ENCODE peak calls at places on chromosomes 5 and 9, in nine cellular contexts. U is brain microvascular endothelial cell, P is glutamatergic neuron, T is OCI-LY7, D is uterus, J is H9, S is activated B cell treated with CpG ODN at 0.5 μM for 24 hours, G is endothelial cell of umbilical vein, B is fibroblast of the aortic adventitia. O is an unnamed sample.

GRCh38 chr5:122163151-122164069 is 34.1 kb downstream of the ZNF474 start:
- DNase-seq in U (peak), P (no peak), T (no peak), D (no peak), J (no peak), S (no peak), G (no peak), B (peak), O (no peak)

GRCh38 chr9:128712451-128713410 is 10.4 kb downstream of the PKN3 start:
- DNase-seq in U (no peak), P (no peak), T (no peak), D (no peak), J (peak), S (no peak), G (no peak), B (no peak), O (no peak)

GRCh38 chr9:132939169-132939568 is 5.2 kb downstream of the TSC1 start:
- DNase-seq in U (no peak), P (no peak), T (no peak), D (no peak), J (no peak), S (no peak), G (no peak), B (no peak), O (no peak)

GRCh38 chr5:140857987-140858240 is 2.2 kb downstream of the PCDHA10 start:
- DNase-seq in U (no peak), P (no peak), T (no peak), D (no peak), J (no peak), S (no peak), G (no peak), B (no peak), O (no peak)

GRCh38 chr5:140631831-140632365 is 1.1 kb downstream of the CD14 start:
- DNase-seq in U (no peak), P (no peak), T (no peak), D (no peak), J (no peak), S (no peak), G (no peak), B (no peak), O (no peak)

GRCh38 chr5:42499016-42499415 is 75.8 kb downstream of the GHR start:
- DNase-seq in U (no peak), P (no peak), T (no peak), D (no peak), J (no peak), S (no peak), G (no peak), B (no peak), O (no peak)

GRCh38 chr5:179218586-179219330 is 126.5 kb downstream of the ADAMTS2 start:
- DNase-seq in U (no peak), P (peak), T (no peak), D (no peak), J (no peak), S (no peak), G (no peak), B (no peak), O (no peak)

GRCh38 chr9:123656565-123656964 is 273.4 kb downstream of the DENND1A start:
- DNase-seq in U (no peak), P (no peak), T (no peak), D (no peak), J (no peak), S (no peak), G (no peak), B (peak), O (no peak)

GRCh38 chr5:142316051-142316450 is 8.8 kb downstream of the SPRY4 start:
- DNase-seq in U (no peak), P (no peak), T (no peak), D (no peak), J (no peak), S (no peak), G (peak), B (peak), O (no peak)

GRCh38 chr5:120375248-120375647 is 88.9 kb upstream of the PRR16 start:
- DNase-seq in U (no peak), P (no peak), T (no peak), D (no peak), J (no peak), S (no peak), G (no peak), B (peak), O (no peak)

GRCh38 chr9:96856363-96857286 is 2.3 kb upstream of the ZNF782 start:
- DNase-seq in U (peak), P (peak), T (peak), D (peak), J (peak), S (no peak), G (peak), B (peak), O (peak)

GRCh38 chr9:72978724-72979123 is 25.9 kb upstream of the ALDH1A1 start:
- DNase-seq in U (no peak), P (no peak), T (no peak), D (no peak), J (no peak), S (no peak), G (no peak), B (peak), O (no peak)

GRCh38 chr5:33588654-33589372 is 148.0 kb downstream of the TARS1 start:
- DNase-seq in U (no peak), P (peak), T (peak), D (no peak), J (peak), S (no peak), G (peak), B (no peak), O (no peak)

GRCh38 chr5:141951341-141951781 is 6.6 kb downstream of the PCDH12 start:
- DNase-seq in U (no peak), P (peak), T (peak), D (no peak), J (peak), S (no peak), G (peak), B (no peak), O (no peak)

GRCh38 chr9:105510024-105510423 is 47.9 kb upstream of the FKTN start:
- DNase-seq in U (peak), P (no peak), T (no peak), D (no peak), J (no peak), S (no peak), G (peak), B (peak), O (no peak)

GRCh38 chr9:93290495-93291434 is 106.8 kb downstream of the WNK2 start:
- DNase-seq in U (no peak), P (no peak), T (peak), D (no peak), J (peak), S (no peak), G (no peak), B (no peak), O (no peak)
- TF ChIP-seq CTCF in U (no peak), P (no peak), T (peak), D (no peak), J (peak), S (no peak), G (no peak), B (no peak), O (no peak)

GRCh38 chr5:181121675-181122561 is 9.1 kb downstream of the OR2V1 start:
- DNase-seq in U (no peak), P (no peak), T (no peak), D (no peak), J (no peak), S (no peak), G (peak), B (no peak), O (no peak)
- TF ChIP-seq CTCF in U (peak), P (no peak), T (no peak), D (no peak), J (peak), S (no peak), G (no peak), B (no peak), O (no peak)

GRCh38 chr5:2879701-2880100 is 128.2 kb upstream of the IRX2 start:
- DNase-seq in U (no peak), P (no peak), T (no peak), D (no peak), J (no peak), S (no peak), G (no peak), B (no peak), O (no peak)
- TF ChIP-seq CTCF in U (no peak), P (no peak), T (no peak), D (no peak), J (no peak), S (no peak), G (no peak), B (no peak), O (no peak)

DNA sequence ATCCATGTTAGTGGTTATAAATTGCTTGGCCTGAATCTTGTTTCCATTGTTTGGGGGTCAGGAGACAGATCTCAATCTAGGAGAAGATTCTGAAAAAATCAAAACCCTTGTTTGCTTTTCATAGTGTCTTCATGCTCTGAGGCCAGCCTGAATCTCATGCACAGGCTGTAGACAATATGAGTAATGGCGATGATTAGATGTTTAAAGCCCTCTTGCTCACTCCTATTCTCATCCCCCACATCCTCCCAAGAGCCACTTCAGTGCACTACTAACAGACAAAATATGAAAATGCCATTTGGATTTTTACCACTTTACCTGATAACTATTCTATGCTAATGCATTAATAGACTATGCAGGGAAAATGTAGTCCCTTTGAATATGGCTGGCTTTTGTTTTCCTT is 129.4 kb downstream of the NUDT12 start:
- DNase-seq in U (peak), P (no peak), T (no peak), D (no peak), J (no peak), S (no peak), G (no peak), B (peak), O (no peak)
- TF ChIP-seq CTCF in U (no peak), P (no peak), T (no peak), D (no peak), J (no peak), S (no peak), G (no peak), B (no peak), O (no peak)

GRCh38 chr5:126676195-126676624 is 75.5 kb downstream of the PHAX start:
- DNase-seq in U (peak), P (peak), T (peak), D (peak), J (peak), S (peak), G (peak), B (peak), O (peak)
- TF ChIP-seq CTCF in U (peak), P (peak), T (peak), D (peak), J (peak), S (peak), G (peak), B (peak), O (peak)

GRCh38 chr5:59212596-59212995 is 629.7 kb downstream of the RAB3C start:
- DNase-seq in U (no peak), P (no peak), T (no peak), D (no peak), J (no peak), S (no peak), G (no peak), B (no peak), O (no peak)
- TF ChIP-seq CTCF in U (no peak), P (no peak), T (no peak), D (no peak), J (no peak), S (no peak), G (no peak), B (no peak), O (no peak)

DNA sequence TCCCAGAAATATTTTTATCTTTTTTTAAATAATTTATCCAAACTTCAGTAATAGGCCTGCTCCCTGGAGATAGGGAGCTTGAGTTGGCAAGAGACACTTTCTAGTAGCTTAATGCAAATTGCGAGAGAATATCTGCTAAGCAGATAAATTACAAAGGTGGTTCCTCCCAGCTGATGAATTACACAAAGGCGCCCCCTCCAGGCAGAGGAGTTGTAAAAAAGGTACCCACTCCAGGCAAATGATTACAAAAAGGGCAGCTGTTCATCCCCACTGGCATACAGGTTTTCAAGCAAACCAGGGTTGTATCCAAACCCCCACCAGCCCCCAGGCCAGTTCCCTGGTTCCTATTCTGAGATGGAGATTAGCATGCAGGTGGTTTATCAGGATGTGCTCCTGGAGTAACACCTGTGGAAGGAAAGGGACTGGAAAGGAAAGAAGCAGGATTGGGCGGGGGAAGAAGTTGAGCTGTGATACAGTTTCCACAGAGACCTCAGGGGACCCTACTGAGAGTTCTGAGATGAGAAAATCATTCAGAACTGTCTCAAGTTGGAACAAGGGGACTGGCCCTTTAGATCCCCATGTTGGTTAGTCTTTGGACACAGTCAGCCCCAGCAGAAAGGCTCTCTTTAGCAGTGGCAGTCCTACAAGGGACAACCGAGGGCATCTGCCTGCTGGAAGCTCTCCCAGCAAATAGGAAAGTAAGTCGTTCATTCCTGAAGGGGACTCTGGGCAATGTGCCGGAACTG is 25.5 kb downstream of the ESM1 start:
- DNase-seq in U (peak), P (peak), T (peak), D (no peak), J (peak), S (no peak), G (peak), B (no peak), O (no peak)
- TF ChIP-seq CTCF in U (peak), P (no peak), T (peak), D (no peak), J (peak), S (no peak), G (peak), B (peak), O (peak)

GRCh38 chr9:126386088-126386487 is 59.5 kb downstream of the MVB12B start:
- DNase-seq in U (no peak), P (no peak), T (peak), D (no peak), J (peak), S (no peak), G (peak), B (no peak), O (no peak)
- TF ChIP-seq CTCF in U (peak), P (no peak), T (peak), D (no peak), J (peak), S (no peak), G (peak), B (peak), O (no peak)